ENCODE peak calls at places on chromosome 11, in nine cellular contexts. N, W, F, K, H, L, B, S and O are unnamed samples.

GRCh38 chr11:108947654-108948570 is 283.0 kb downstream of the DDX10 start:
- DNase-seq in N (no peak), W (peak), F (no peak), K (no peak), H (no peak), L (no peak), B (peak), S (no peak), O (no peak)

GRCh38 chr11:123194308-123195181 is 503 bp downstream of the CLMP start:
- DNase-seq in N (no peak), W (peak), F (peak), K (no peak), H (no peak), L (no peak), B (no peak), S (peak), O (no peak)

GRCh38 chr11:134951305-134951700 is 539.3 kb upstream of the B3GAT1 start:
- DNase-seq in N (no peak), W (no peak), F (peak), K (no peak), H (peak), L (no peak), B (peak), S (no peak), O (no peak)

GRCh38 chr11:124716596-124716995 is 23.1 kb upstream of the NRGN start:
- DNase-seq in N (no peak), W (peak), F (no peak), K (no peak), H (no peak), L (no peak), B (peak), S (no peak), O (no peak)

GRCh38 chr11:3132271-3132781 is 32.8 kb downstream of the OSBPL5 start:
- DNase-seq in N (no peak), W (no peak), F (peak), K (no peak), H (no peak), L (no peak), B (no peak), S (no peak), O (peak)

GRCh38 chr11:67466962-67467771 is 1.9 kb downstream of the TMEM134 start:
- DNase-seq in N (no peak), W (no peak), F (no peak), K (no peak), H (no peak), L (no peak), B (no peak), S (no peak), O (no peak)

GRCh38 chr11:33211588-33211987 is 45.6 kb upstream of the HIPK3 start:
- DNase-seq in N (no peak), W (no peak), F (no peak), K (no peak), H (no peak), L (no peak), B (no peak), S (no peak), O (no peak)

GRCh38 chr11:2096919-2097301 is 42.3 kb downstream of the IGF2 start:
- DNase-seq in N (no peak), W (peak), F (no peak), K (no peak), H (no peak), L (no peak), B (no peak), S (no peak), O (no peak)

GRCh38 chr11:123386746-123387510 is 43.1 kb upstream of the GRAMD1B start:
- DNase-seq in N (no peak), W (peak), F (no peak), K (no peak), H (no peak), L (no peak), B (no peak), S (no peak), O (no peak)

GRCh38 chr11:88421530-88421929 is 84.0 kb upstream of the CTSC start:
- DNase-seq in N (peak), W (no peak), F (no peak), K (no peak), H (no peak), L (no peak), B (peak), S (no peak), O (no peak)

GRCh38 chr11:21142007-21142406 is 472.6 kb downstream of the NELL1 start:
- DNase-seq in N (no peak), W (no peak), F (no peak), K (no peak), H (no peak), L (no peak), B (no peak), S (peak), O (no peak)

GRCh38 chr11:25928076-25928475 is 403.9 kb upstream of the ANO3 start:
- DNase-seq in N (no peak), W (no peak), F (no peak), K (no peak), H (no peak), L (no peak), B (no peak), S (no peak), O (no peak)

GRCh38 chr11:132605794-132606570 is 926.3 kb downstream of the OPCML start:
- DNase-seq in N (no peak), W (peak), F (no peak), K (no peak), H (no peak), L (no peak), B (no peak), S (no peak), O (no peak)

GRCh38 chr11:122163420-122163819 is 47.4 kb upstream of the BLID start:
- DNase-seq in N (no peak), W (peak), F (no peak), K (peak), H (no peak), L (no peak), B (peak), S (no peak), O (no peak)

GRCh38 chr11:48019230-48019584 is 38.8 kb downstream of the PTPRJ start:
- DNase-seq in N (no peak), W (no peak), F (no peak), K (no peak), H (no peak), L (no peak), B (no peak), S (no peak), O (no peak)

GRCh38 chr11:20026629-20027545 is 133.4 kb downstream of the DBX1 start:
- DNase-seq in N (no peak), W (no peak), F (no peak), K (no peak), H (no peak), L (no peak), B (peak), S (peak), O (peak)

GRCh38 chr11:66328036-66328306 is 8.3 kb downstream of the RIN1 start:
- DNase-seq in N (no peak), W (peak), F (no peak), K (no peak), H (no peak), L (no peak), B (no peak), S (no peak), O (no peak)

GRCh38 chr11:120210651-120211521 is at the start of gene OAF:
- DNase-seq in N (peak), W (peak), F (peak), K (peak), H (peak), L (peak), B (peak), S (peak), O (no peak)

GRCh38 chr11:96187779-96188624 is 155.0 kb downstream of the MAML2 start:
- DNase-seq in N (no peak), W (peak), F (peak), K (peak), H (peak), L (no peak), B (peak), S (no peak), O (peak)

GRCh38 chr11:134530826-134531225 is 118.8 kb upstream of the B3GAT1 start:
- DNase-seq in N (no peak), W (no peak), F (no peak), K (no peak), H (no peak), L (no peak), B (no peak), S (no peak), O (peak)

GRCh38 chr11:6563121-6563619 is 40.2 kb downstream of the RRP8 start:
- DNase-seq in N (peak), W (peak), F (no peak), K (no peak), H (no peak), L (no peak), B (no peak), S (no peak), O (no peak)

GRCh38 chr11:27701262-27702105 is 1.2 kb upstream of the BDNF start:
- DNase-seq in N (peak), W (peak), F (peak), K (no peak), H (no peak), L (no peak), B (peak), S (no peak), O (peak)

GRCh38 chr11:96149743-96150555 is 193.0 kb downstream of the MAML2 start:
- DNase-seq in N (no peak), W (peak), F (no peak), K (peak), H (no peak), L (no peak), B (peak), S (no peak), O (no peak)

GRCh38 chr11:67083786-67084366 is 27.2 kb downstream of the RHOD start:
- DNase-seq in N (no peak), W (no peak), F (no peak), K (no peak), H (no peak), L (no peak), B (no peak), S (no peak), O (no peak)

GRCh38 chr11:66142370-66143263 is 72.5 kb downstream of the PACS1 start:
- DNase-seq in N (no peak), W (peak), F (no peak), K (peak), H (no peak), L (no peak), B (peak), S (no peak), O (no peak)

GRCh38 chr11:17813391-17814059 is 78.9 kb downstream of the KCNC1 start:
- DNase-seq in N (no peak), W (no peak), F (no peak), K (no peak), H (no peak), L (no peak), B (no peak), S (no peak), O (no peak)

GRCh38 chr11:27467181-27467913 is 5.2 kb downstream of the LGR4 start:
- DNase-seq in N (no peak), W (no peak), F (no peak), K (no peak), H (no peak), L (no peak), B (no peak), S (no peak), O (no peak)

GRCh38 chr11:116317212-116317611 is 455.6 kb downstream of the BUD13 start:
- DNase-seq in N (no peak), W (no peak), F (no peak), K (no peak), H (no peak), L (no peak), B (no peak), S (no peak), O (no peak)

GRCh38 chr11:117230286-117230961 is 1.4 kb downstream of the PCSK7 start:
- DNase-seq in N (no peak), W (no peak), F (no peak), K (no peak), H (no peak), L (peak), B (peak), S (no peak), O (peak)

GRCh38 chr11:117376517-117376916 is 48.9 kb downstream of the CEP164 start:
- DNase-seq in N (no peak), W (no peak), F (no peak), K (no peak), H (no peak), L (no peak), B (no peak), S (no peak), O (no peak)

GRCh38 chr11:64659417-64660144 is 63.4 kb downstream of the NRXN2 start:
- DNase-seq in N (peak), W (peak), F (no peak), K (peak), H (peak), L (no peak), B (peak), S (no peak), O (no peak)

GRCh38 chr11:4606231-4607015 is 1.6 kb downstream of the TRIM68 start:
- DNase-seq in N (no peak), W (peak), F (no peak), K (no peak), H (no peak), L (no peak), B (peak), S (no peak), O (no peak)